ENCODE peak calls at places on chromosomes 2 and 18, in four cellular contexts. X, I, Z and D are unnamed samples.

GRCh38 chr2:208142255-208142924 is 3.6 kb downstream of the CRYGB start:
- DNase-seq in X (no peak), I (peak), Z (peak), D (no peak)

GRCh38 chr2:7692657-7693161 is 775.5 kb downstream of the RNF144A start:
- DNase-seq in X (no peak), I (peak), Z (peak), D (peak)

GRCh38 chr2:113218283-113219091 is 44.7 kb downstream of the PSD4 start:
- DNase-seq in X (no peak), I (peak), Z (no peak), D (no peak)

GRCh38 chr2:170202437-170202836 is 24.5 kb downstream of the MYO3B start:
- DNase-seq in X (no peak), I (no peak), Z (no peak), D (no peak)

GRCh38 chr18:9495465-9495864 is 20.2 kb downstream of the RALBP1 start:
- DNase-seq in X (no peak), I (no peak), Z (no peak), D (no peak)

GRCh38 chr2:216740557-216741222 is 45.3 kb upstream of the IGFBP5 start:
- DNase-seq in X (no peak), I (peak), Z (no peak), D (no peak)

GRCh38 chr2:67451086-67451832 is 54.1 kb downstream of the ETAA1 start:
- DNase-seq in X (no peak), I (peak), Z (peak), D (no peak)

GRCh38 chr2:237614151-237614720 is 13.2 kb upstream of the LRRFIP1 start:
- DNase-seq in X (no peak), I (no peak), Z (no peak), D (no peak)

GRCh38 chr2:239550336-239550735 is 149.5 kb upstream of the HDAC4 start:
- DNase-seq in X (no peak), I (no peak), Z (no peak), D (no peak)

GRCh38 chr2:27804146-27804545 is 32.6 kb downstream of the MRPL33 start:
- DNase-seq in X (no peak), I (peak), Z (no peak), D (no peak)

GRCh38 chr2:58448065-58448507 is 207.0 kb upstream of the FANCL start:
- DNase-seq in X (peak), I (peak), Z (peak), D (peak)

GRCh38 chr2:234422242-234422641 is 74.6 kb downstream of the ARL4C start:
- DNase-seq in X (no peak), I (peak), Z (peak), D (peak)

GRCh38 chr2:71216501-71216900 is 10.4 kb downstream of the PAIP2B start:
- DNase-seq in X (no peak), I (no peak), Z (peak), D (no peak)

GRCh38 chr2:226796840-226797288 is 2.8 kb downstream of the IRS1 start:
- DNase-seq in X (no peak), I (peak), Z (peak), D (peak)

GRCh38 chr2:28717339-28717758 is 34.3 kb upstream of the PPP1CB start:
- DNase-seq in X (no peak), I (peak), Z (peak), D (no peak)

GRCh38 chr2:240124651-240125030 is 11.5 kb downstream of the COPS9 start:
- DNase-seq in X (no peak), I (no peak), Z (no peak), D (no peak)

GRCh38 chr2:74725287-74725686 is 71.2 kb downstream of the SEMA4F start:
- DNase-seq in X (no peak), I (no peak), Z (peak), D (no peak)

GRCh38 chr2:8837795-8838140 is 355 bp upstream of the KIDINS220 start:
- DNase-seq in X (no peak), I (no peak), Z (no peak), D (no peak)

GRCh38 chr18:77650799-77651385 is 401.2 kb downstream of the GALR1 start:
- DNase-seq in X (peak), I (peak), Z (peak), D (peak)

GRCh38 chr2:174681983-174682577 is 82.2 kb downstream of the CHRNA1 start:
- DNase-seq in X (peak), I (no peak), Z (no peak), D (peak)

GRCh38 chr2:4174796-4175195 is 471.4 kb downstream of the DCDC2C start:
- DNase-seq in X (no peak), I (peak), Z (no peak), D (no peak)

GRCh38 chr2:171287036-171287435 is 126.3 kb upstream of the TLK1 start:
- DNase-seq in X (no peak), I (peak), Z (no peak), D (no peak)

GRCh38 chr2:160473508-160474318 is 19.9 kb downstream of the RBMS1 start:
- DNase-seq in X (no peak), I (peak), Z (no peak), D (no peak)

GRCh38 chr2:177077778-177078177 is 134.8 kb upstream of the HNRNPA3 start:
- DNase-seq in X (no peak), I (no peak), Z (no peak), D (no peak)

DNA sequence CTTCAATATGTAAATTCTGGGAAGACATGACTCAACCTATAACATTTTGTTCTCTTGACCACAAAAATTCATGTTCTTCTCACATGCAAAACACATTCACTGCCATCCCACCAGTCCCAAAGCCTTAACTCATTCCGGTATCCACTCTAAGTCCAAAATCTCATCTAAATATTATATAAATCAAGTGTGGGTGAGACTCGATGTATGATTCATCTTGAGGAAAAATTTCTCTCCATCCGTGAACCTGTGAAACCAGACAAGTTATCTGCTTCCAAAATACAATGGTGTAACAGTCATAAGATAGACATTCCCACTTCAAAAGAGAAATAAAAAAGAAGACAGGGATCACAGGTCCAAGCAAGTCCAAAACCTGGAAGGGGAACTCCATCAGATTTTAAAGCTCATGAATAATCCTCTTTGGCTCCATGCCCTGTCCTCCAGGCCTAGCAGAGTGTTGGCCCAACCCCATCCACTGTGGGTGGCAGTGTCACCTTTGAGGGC is 101.3 kb downstream of the RAD51AP2 start:
- DNase-seq in X (no peak), I (peak), Z (no peak), D (no peak)
- H3K9ac ChIP-seq in X (no peak), I (no peak), Z (no peak), D (no peak)

GRCh38 chr2:72888438-72889202 is 1.4 kb downstream of the SPR start:
- DNase-seq in X (no peak), I (no peak), Z (no peak), D (no peak)
- H3K4me3 ChIP-seq in X (peak), I (peak), Z (peak), D (no peak)

GRCh38 chr2:103008586-103008985 is 246.8 kb downstream of the TMEM182 start:
- DNase-seq in X (peak), I (no peak), Z (no peak), D (no peak)
- H3K9ac ChIP-seq in X (no peak), I (no peak), Z (no peak), D (no peak)

DNA sequence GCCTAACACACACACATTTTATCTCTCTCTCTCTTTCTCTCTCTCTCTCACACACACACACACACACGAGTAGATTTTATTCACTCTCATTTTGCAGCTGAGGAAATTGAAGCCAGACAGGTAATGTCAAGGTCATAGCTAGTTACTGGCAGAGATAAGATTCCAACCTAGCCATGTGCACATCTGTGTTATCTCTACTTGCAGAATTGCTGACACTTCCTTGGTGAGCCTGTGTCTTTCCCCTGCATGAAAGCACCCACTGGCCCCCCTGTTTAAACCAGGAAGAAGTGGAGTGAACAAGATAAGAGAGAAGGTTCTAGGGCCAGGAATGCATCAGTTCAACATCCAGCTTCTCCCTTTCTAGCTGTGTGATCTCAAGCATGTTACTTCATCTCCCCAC is 423.7 kb downstream of the TXNL1 start:
- DNase-seq in X (no peak), I (no peak), Z (no peak), D (no peak)
- H3K4me3 ChIP-seq in X (no peak), I (no peak), Z (no peak), D (no peak)

GRCh38 chr18:35497006-35497333 is 790 bp downstream of the INO80C start:
- DNase-seq in X (no peak), I (peak), Z (no peak), D (peak)

GRCh38 chr18:35497334-35498197 is at the start of gene INO80C:
- DNase-seq in X (peak), I (peak), Z (peak), D (peak)

GRCh38 chr18:35494281-35494825 is 3.4 kb downstream of the INO80C start:
- DNase-seq in X (no peak), I (no peak), Z (no peak), D (peak)

GRCh38 chr18:35491689-35492077 is 6.1 kb downstream of the INO80C start:
- DNase-seq in X (no peak), I (no peak), Z (no peak), D (peak)

GRCh38 chr18:35495821-35496368 is 1.9 kb downstream of the INO80C start:
- DNase-seq in X (no peak), I (peak), Z (no peak), D (no peak)
- H3K9ac ChIP-seq in X (no peak), I (no peak), Z (no peak), D (peak)

GRCh38 chr2:126307740-126308139 is 348.2 kb upstream of the GYPC start:
- DNase-seq in X (no peak), I (no peak), Z (no peak), D (no peak)
- H3K4me3 ChIP-seq in X (no peak), I (no peak), Z (no peak), D (no peak)